ENCODE peak calls at places on chromosome 4, in nine cellular contexts. One of them, this sample, is unnamed.

GRCh38 chr4:170306208-170306607 is 216.5 kb upstream of the AADAT start:
- DNase-seq in heart left ventricle: no peak
- DNase-seq in K562: no peak
- DNase-seq in right atrium auricular region: no peak
- DNase-seq in suprapubic skin: no peak
- DNase-seq in SK-N-SH: no peak
- DNase-seq in uterus: no peak
- DNase-seq in PC-3: peak; percentile 50
- DNase-seq in body of pancreas: no peak
- DNase-seq in this sample: no peak

GRCh38 chr4:118968006-118968405 is 79.4 kb downstream of the SYNPO2 start:
- DNase-seq in heart left ventricle: peak; percentile 60
- DNase-seq in uterus: peak; percentile 50
- DNase-seq in K562: no peak
- DNase-seq in SK-N-SH: no peak
- DNase-seq in right atrium auricular region: peak; percentile 82
- DNase-seq in PC-3: peak; percentile 21
- DNase-seq in body of pancreas: no peak
- DNase-seq in suprapubic skin: no peak
- DNase-seq in this sample: peak; percentile 11

GRCh38 chr4:90889171-90889570 is 762.0 kb downstream of the CCSER1 start:
- DNase-seq in suprapubic skin: no peak
- DNase-seq in K562: no peak
- DNase-seq in right atrium auricular region: no peak
- DNase-seq in heart left ventricle: no peak
- DNase-seq in SK-N-SH: no peak
- DNase-seq in PC-3: no peak
- DNase-seq in uterus: no peak
- DNase-seq in body of pancreas: no peak
- DNase-seq in this sample: no peak

GRCh38 chr4:158801066-158801465 is 32.2 kb downstream of the FNIP2 start:
- DNase-seq in heart left ventricle: peak; percentile 60
- DNase-seq in right atrium auricular region: no peak
- DNase-seq in body of pancreas: no peak
- DNase-seq in suprapubic skin: no peak
- DNase-seq in K562: no peak
- DNase-seq in PC-3: no peak
- DNase-seq in SK-N-SH: no peak
- DNase-seq in uterus: no peak
- DNase-seq in this sample: no peak

GRCh38 chr4:137502730-137503129 is 29.6 kb downstream of the PCDH18 start:
- DNase-seq in body of pancreas: no peak
- DNase-seq in right atrium auricular region: no peak
- DNase-seq in PC-3: no peak
- DNase-seq in uterus: no peak
- DNase-seq in heart left ventricle: no peak
- DNase-seq in suprapubic skin: no peak
- DNase-seq in SK-N-SH: no peak
- DNase-seq in K562: no peak
- DNase-seq in this sample: no peak

GRCh38 chr4:100811046-100811445 is 293.2 kb upstream of the EMCN start:
- DNase-seq in PC-3: no peak
- DNase-seq in K562: no peak
- DNase-seq in heart left ventricle: no peak
- DNase-seq in SK-N-SH: no peak
- DNase-seq in body of pancreas: no peak
- DNase-seq in suprapubic skin: no peak
- DNase-seq in uterus: no peak
- DNase-seq in right atrium auricular region: no peak
- DNase-seq in this sample: no peak

GRCh38 chr4:3853388-3854035 is 87.3 kb downstream of the ADRA2C start:
- DNase-seq in uterus: no peak
- DNase-seq in K562: no peak
- DNase-seq in SK-N-SH: no peak
- DNase-seq in suprapubic skin: no peak
- DNase-seq in PC-3: no peak
- DNase-seq in right atrium auricular region: no peak
- DNase-seq in body of pancreas: no peak
- DNase-seq in heart left ventricle: no peak
- DNase-seq in this sample: no peak

GRCh38 chr4:107379054-107379869 is 340.8 kb downstream of the PAPSS1 start:
- DNase-seq in PC-3: peak; percentile 4
- DNase-seq in suprapubic skin: no peak
- DNase-seq in SK-N-SH: no peak
- DNase-seq in right atrium auricular region: no peak
- DNase-seq in K562: no peak
- DNase-seq in uterus: no peak
- DNase-seq in body of pancreas: no peak
- DNase-seq in heart left ventricle: no peak
- DNase-seq in this sample: no peak

GRCh38 chr4:83011779-83012630 is 1.4 kb upstream of the LIN54 start:
- DNase-seq in body of pancreas: peak; percentile 42
- DNase-seq in PC-3: peak; percentile 47
- DNase-seq in suprapubic skin: no peak
- DNase-seq in right atrium auricular region: peak; percentile 60
- DNase-seq in SK-N-SH: no peak
- DNase-seq in uterus: peak; percentile 29
- DNase-seq in heart left ventricle: peak; percentile 44
- DNase-seq in K562: no peak
- DNase-seq in this sample: no peak

GRCh38 chr4:7005571-7005970 is 37.6 kb upstream of the TADA2B start:
- DNase-seq in suprapubic skin: no peak
- DNase-seq in heart left ventricle: no peak
- DNase-seq in uterus: no peak
- DNase-seq in SK-N-SH: no peak
- DNase-seq in body of pancreas: no peak
- DNase-seq in K562: no peak
- DNase-seq in PC-3: no peak
- DNase-seq in right atrium auricular region: no peak
- DNase-seq in this sample: no peak

GRCh38 chr4:10098770-10099139 is 17.8 kb downstream of the WDR1 start:
- DNase-seq in SK-N-SH: no peak
- DNase-seq in heart left ventricle: no peak
- DNase-seq in suprapubic skin: no peak
- DNase-seq in body of pancreas: no peak
- DNase-seq in K562: no peak
- DNase-seq in PC-3: peak; percentile 36
- DNase-seq in right atrium auricular region: no peak
- DNase-seq in uterus: no peak
- DNase-seq in this sample: no peak

GRCh38 chr4:10096201-10096975 is 20.2 kb downstream of the WDR1 start:
- DNase-seq in SK-N-SH: no peak
- DNase-seq in body of pancreas: no peak
- DNase-seq in suprapubic skin: no peak
- DNase-seq in K562: peak; percentile 60
- DNase-seq in PC-3: peak; percentile 89
- DNase-seq in heart left ventricle: peak; percentile 84
- DNase-seq in uterus: peak; percentile 60
- DNase-seq in right atrium auricular region: peak; percentile 80
- DNase-seq in this sample: peak; percentile 79

GRCh38 chr4:10097906-10098769 is 18.5 kb downstream of the WDR1 start:
- DNase-seq in uterus: no peak
- DNase-seq in PC-3: no peak
- DNase-seq in heart left ventricle: no peak
- DNase-seq in body of pancreas: no peak
- DNase-seq in right atrium auricular region: no peak
- DNase-seq in SK-N-SH: no peak
- DNase-seq in suprapubic skin: no peak
- DNase-seq in K562: no peak
- DNase-seq in this sample: no peak

GRCh38 chr4:10095296-10095991 is 21.2 kb downstream of the WDR1 start:
- DNase-seq in uterus: no peak
- DNase-seq in K562: no peak
- DNase-seq in right atrium auricular region: no peak
- DNase-seq in SK-N-SH: no peak
- DNase-seq in body of pancreas: no peak
- DNase-seq in PC-3: peak; percentile 29
- DNase-seq in heart left ventricle: peak; percentile 31
- DNase-seq in suprapubic skin: no peak
- DNase-seq in this sample: no peak

DNA sequence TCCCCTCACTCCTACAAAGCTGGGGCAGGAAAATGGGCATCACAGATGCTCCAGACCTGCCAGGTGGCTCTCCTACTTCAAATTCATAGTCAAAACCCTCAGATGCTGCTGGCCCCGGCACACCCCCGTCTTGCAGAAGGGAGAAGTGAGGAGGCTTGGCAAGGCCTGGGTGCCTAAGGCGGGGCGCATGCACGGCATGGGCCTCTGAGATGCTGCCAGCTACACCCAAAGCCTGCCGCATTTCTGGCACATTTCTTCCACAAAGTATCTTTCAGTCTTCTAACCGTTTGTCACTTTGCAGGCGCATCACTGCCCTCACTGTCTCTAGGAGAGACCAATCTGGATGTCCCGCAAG is 19.6 kb downstream of the WDR1 start:
- DNase-seq in SK-N-SH: no peak
- DNase-seq in body of pancreas: no peak
- DNase-seq in PC-3: no peak
- DNase-seq in K562: no peak
- DNase-seq in uterus: no peak
- DNase-seq in suprapubic skin: no peak
- DNase-seq in heart left ventricle: no peak
- DNase-seq in right atrium auricular region: no peak
- DNase-seq in this sample: no peak
- H3K4me1 ChIP-seq in SK-N-SH: peaks cover 21% of the 10 kb centered on the region
- H3K4me1 ChIP-seq in body of pancreas: peaks cover 7% of the 10 kb centered on the region
- H3K4me1 ChIP-seq in PC-3: peaks cover 45% of the 10 kb centered on the region
- H3K4me1 ChIP-seq in K562: peaks cover 12% of the 10 kb centered on the region
- H3K4me1 ChIP-seq in uterus: peaks cover 16% of the 10 kb centered on the region
- H3K4me1 ChIP-seq in suprapubic skin: peaks cover 94% of the 10 kb centered on the region
- H3K4me1 ChIP-seq in heart left ventricle: peaks cover 68% of the 10 kb centered on the region
- H3K4me1 ChIP-seq in right atrium auricular region: no peaks in the 10 kb centered on the region
- H3K4me1 ChIP-seq in this sample: peaks cover 100% of the 10 kb centered on the region

GRCh38 chr4:33386761-33387160 is 2666.6 kb downstream of the PCDH7 start:
- DNase-seq in SK-N-SH: no peak
- DNase-seq in body of pancreas: no peak
- DNase-seq in heart left ventricle: no peak
- DNase-seq in suprapubic skin: no peak
- DNase-seq in K562: no peak
- DNase-seq in right atrium auricular region: no peak
- DNase-seq in uterus: no peak
- DNase-seq in PC-3: peak; percentile 19
- DNase-seq in this sample: no peak

DNA sequence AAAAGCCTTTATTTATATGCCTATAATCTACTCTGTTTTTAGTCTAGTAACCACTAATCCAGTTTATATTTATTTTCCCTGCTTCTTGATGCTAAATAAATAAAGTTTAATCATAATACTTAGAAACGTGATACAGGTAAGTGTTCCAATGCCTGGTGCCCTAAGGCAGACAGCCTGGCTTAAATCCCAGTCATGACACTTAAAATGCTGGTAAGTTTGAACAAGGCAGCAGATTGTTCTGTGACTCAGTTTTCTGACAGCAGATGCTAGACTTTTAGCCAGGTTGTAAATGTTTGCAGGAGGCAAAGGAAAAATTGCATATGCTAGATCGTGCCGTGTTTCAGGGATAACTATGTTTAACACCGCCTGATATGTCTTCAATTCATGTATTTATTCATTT is 2661.6 kb downstream of the PCDH7 start:
- DNase-seq in right atrium auricular region: no peak
- DNase-seq in heart left ventricle: no peak
- DNase-seq in K562: no peak
- DNase-seq in uterus: no peak
- DNase-seq in SK-N-SH: no peak
- DNase-seq in body of pancreas: no peak
- DNase-seq in suprapubic skin: no peak
- DNase-seq in PC-3: peak; percentile 92
- DNase-seq in this sample: no peak
- H3K9me3 ChIP-seq in right atrium auricular region: peaks cover 17% of the 10 kb centered on the region
- H3K9me3 ChIP-seq in heart left ventricle: no peaks in the 10 kb centered on the region
- H3K9me3 ChIP-seq in K562: peaks cover 1% of the 10 kb centered on the region
- H3K9me3 ChIP-seq in uterus: no peaks in the 10 kb centered on the region
- H3K9me3 ChIP-seq in SK-N-SH: no peaks in the 10 kb centered on the region
- H3K9me3 ChIP-seq in body of pancreas: no peaks in the 10 kb centered on the region
- H3K9me3 ChIP-seq in suprapubic skin: peaks cover 10% of the 10 kb centered on the region
- H3K9me3 ChIP-seq in PC-3: no peaks in the 10 kb centered on the region
- H3K9me3 ChIP-seq in this sample: no peaks in the 10 kb centered on the region

GRCh38 chr4:77193511-77194236 is 36.7 kb downstream of the CCNG2 start:
- DNase-seq in K562: peak; percentile 64
- DNase-seq in uterus: peak; percentile 19
- DNase-seq in body of pancreas: no peak
- DNase-seq in heart left ventricle: peak; percentile 63
- DNase-seq in PC-3: no peak
- DNase-seq in suprapubic skin: peak; percentile 88
- DNase-seq in right atrium auricular region: peak; percentile 60
- DNase-seq in SK-N-SH: no peak
- DNase-seq in this sample: peak; percentile 70
- H3K27me3 ChIP-seq in K562: peaks cover 39% of the 10 kb centered on the region
- H3K27me3 ChIP-seq in uterus: no peaks in the 10 kb centered on the region
- H3K27me3 ChIP-seq in body of pancreas: no peaks in the 10 kb centered on the region
- H3K27me3 ChIP-seq in heart left ventricle: no peaks in the 10 kb centered on the region
- H3K27me3 ChIP-seq in PC-3: no peaks in the 10 kb centered on the region
- H3K27me3 ChIP-seq in suprapubic skin: no peaks in the 10 kb centered on the region
- H3K27me3 ChIP-seq in right atrium auricular region: no peaks in the 10 kb centered on the region
- H3K27me3 ChIP-seq in SK-N-SH: peaks cover 20% of the 10 kb centered on the region
- H3K27me3 ChIP-seq in this sample: no peaks in the 10 kb centered on the region

GRCh38 chr4:108531461-108531860 is 88.9 kb upstream of the RPL34 start:
- DNase-seq in K562: no peak
- DNase-seq in right atrium auricular region: no peak
- DNase-seq in heart left ventricle: no peak
- DNase-seq in suprapubic skin: no peak
- DNase-seq in body of pancreas: no peak
- DNase-seq in SK-N-SH: no peak
- DNase-seq in PC-3: no peak
- DNase-seq in uterus: no peak
- DNase-seq in this sample: no peak

GRCh38 chr4:108535757-108536156 is 84.6 kb upstream of the RPL34 start:
- DNase-seq in SK-N-SH: no peak
- DNase-seq in uterus: no peak
- DNase-seq in right atrium auricular region: no peak
- DNase-seq in PC-3: no peak
- DNase-seq in heart left ventricle: no peak
- DNase-seq in body of pancreas: no peak
- DNase-seq in K562: no peak
- DNase-seq in suprapubic skin: no peak
- DNase-seq in this sample: no peak

GRCh38 chr4:108533245-108533844 is 87.0 kb upstream of the RPL34 start:
- DNase-seq in SK-N-SH: no peak
- DNase-seq in right atrium auricular region: no peak
- DNase-seq in K562: no peak
- DNase-seq in body of pancreas: peak; percentile 13
- DNase-seq in heart left ventricle: no peak
- DNase-seq in uterus: no peak
- DNase-seq in suprapubic skin: no peak
- DNase-seq in PC-3: no peak
- DNase-seq in this sample: no peak

GRCh38 chr4:108532187-108532586 is 88.2 kb upstream of the RPL34 start:
- DNase-seq in heart left ventricle: no peak
- DNase-seq in body of pancreas: no peak
- DNase-seq in PC-3: no peak
- DNase-seq in K562: no peak
- DNase-seq in right atrium auricular region: no peak
- DNase-seq in suprapubic skin: no peak
- DNase-seq in SK-N-SH: no peak
- DNase-seq in uterus: no peak
- DNase-seq in this sample: no peak

DNA sequence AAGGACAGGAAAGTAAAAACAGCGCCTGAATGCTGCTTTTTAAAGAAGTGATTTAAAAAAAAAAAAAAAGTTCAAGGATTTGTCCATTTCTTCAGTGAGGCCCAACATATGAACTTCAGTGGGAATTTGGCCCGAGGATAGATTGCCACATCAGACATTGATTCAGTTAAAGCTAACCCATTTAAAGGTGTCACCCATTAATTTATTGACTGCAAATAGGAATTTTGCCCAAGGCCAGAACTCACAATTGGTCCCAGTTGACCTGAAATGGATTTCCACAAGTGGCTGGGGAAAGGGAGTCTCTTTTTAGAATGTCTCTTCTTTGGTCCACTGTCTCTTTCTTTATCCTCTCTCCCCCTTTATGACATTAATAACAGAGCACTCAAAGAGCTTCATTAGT is 86.5 kb upstream of the RPL34 start:
- DNase-seq in K562: no peak
- DNase-seq in heart left ventricle: no peak
- DNase-seq in right atrium auricular region: no peak
- DNase-seq in body of pancreas: no peak
- DNase-seq in SK-N-SH: no peak
- DNase-seq in uterus: no peak
- DNase-seq in suprapubic skin: no peak
- DNase-seq in PC-3: no peak
- DNase-seq in this sample: no peak
- H3K4me1 ChIP-seq in K562: no peaks in the 10 kb centered on the region
- H3K4me1 ChIP-seq in heart left ventricle: no peaks in the 10 kb centered on the region
- H3K4me1 ChIP-seq in right atrium auricular region: no peaks in the 10 kb centered on the region
- H3K4me1 ChIP-seq in body of pancreas: peaks cover 20% of the 10 kb centered on the region
- H3K4me1 ChIP-seq in SK-N-SH: no peaks in the 10 kb centered on the region
- H3K4me1 ChIP-seq in uterus: no peaks in the 10 kb centered on the region
- H3K4me1 ChIP-seq in suprapubic skin: no peaks in the 10 kb centered on the region
- H3K4me1 ChIP-seq in PC-3: no peaks in the 10 kb centered on the region
- H3K4me1 ChIP-seq in this sample: peaks cover 56% of the 10 kb centered on the region

This sample was measured in CD4-positive, alpha-beta memory T cell.